ENCODE peak calls at places on chromosomes 13 and 19, in five cellular contexts. One of them, this sample, is unnamed.
A peak's percentile ranks its signal among the peaks of the same experiment; 100 is the strongest.

GRCh38 chr19:1860133-1860775 is 3.1 kb downstream of the KLF16 start:
- DNase-seq in AG04449: no peak
- DNase-seq in dorsolateral prefrontal cortex: no peak
- DNase-seq in IMR-90: peak; percentile 81
- DNase-seq in lower lobe of right lung: no peak
- DNase-seq in this sample: no peak

GRCh38 chr19:40908981-40909380 is 26.9 kb upstream of the CYP2A7 start:
- DNase-seq in IMR-90: no peak
- DNase-seq in dorsolateral prefrontal cortex: no peak
- DNase-seq in AG04449: no peak
- DNase-seq in lower lobe of right lung: no peak
- DNase-seq in this sample: no peak

GRCh38 chr19:8515317-8515716 is 1.4 kb upstream of the ZNF414 start:
- DNase-seq in lower lobe of right lung: peak; percentile 74
- DNase-seq in IMR-90: no peak
- DNase-seq in AG04449: no peak
- DNase-seq in dorsolateral prefrontal cortex: no peak
- DNase-seq in this sample: no peak

GRCh38 chr13:102591988-102592781 is 4.6 kb upstream of the TPP2 start:
- DNase-seq in dorsolateral prefrontal cortex: peak; percentile 80
- DNase-seq in lower lobe of right lung: peak; percentile 77
- DNase-seq in AG04449: no peak
- DNase-seq in IMR-90: peak; percentile 75
- DNase-seq in this sample: peak; percentile 69

GRCh38 chr19:32675720-32676185 is at the start of gene RGS9BP:
- DNase-seq in lower lobe of right lung: peak; percentile 90
- DNase-seq in dorsolateral prefrontal cortex: peak; percentile 81
- DNase-seq in IMR-90: peak; percentile 59
- DNase-seq in AG04449: no peak
- DNase-seq in this sample: peak; percentile 34

GRCh38 chr13:31598990-31599389 is 140.3 kb upstream of the RXFP2 start:
- DNase-seq in IMR-90: no peak
- DNase-seq in dorsolateral prefrontal cortex: no peak
- DNase-seq in AG04449: no peak
- DNase-seq in lower lobe of right lung: no peak
- DNase-seq in this sample: no peak

GRCh38 chr13:21058361-21058760 is 3.0 kb downstream of the LATS2 start:
- DNase-seq in lower lobe of right lung: no peak
- DNase-seq in IMR-90: no peak
- DNase-seq in dorsolateral prefrontal cortex: no peak
- DNase-seq in AG04449: no peak
- DNase-seq in this sample: no peak

GRCh38 chr19:29668746-29669609 is 3.7 kb downstream of the PLEKHF1 start:
- DNase-seq in dorsolateral prefrontal cortex: peak; percentile 36
- DNase-seq in AG04449: no peak
- DNase-seq in IMR-90: no peak
- DNase-seq in lower lobe of right lung: no peak
- DNase-seq in this sample: no peak

GRCh38 chr19:29320076-29320475 is 107.1 kb upstream of the UQCRFS1 start:
- DNase-seq in AG04449: no peak
- DNase-seq in lower lobe of right lung: no peak
- DNase-seq in dorsolateral prefrontal cortex: no peak
- DNase-seq in IMR-90: no peak
- DNase-seq in this sample: no peak

GRCh38 chr13:60286707-60287106 is 110.3 kb upstream of the TDRD3 start:
- DNase-seq in lower lobe of right lung: no peak
- DNase-seq in IMR-90: no peak
- DNase-seq in AG04449: no peak
- DNase-seq in dorsolateral prefrontal cortex: no peak
- DNase-seq in this sample: no peak

GRCh38 chr13:110298221-110298565 is 8.8 kb downstream of the COL4A1 start:
- DNase-seq in AG04449: no peak
- DNase-seq in dorsolateral prefrontal cortex: no peak
- DNase-seq in IMR-90: no peak
- DNase-seq in lower lobe of right lung: no peak
- DNase-seq in this sample: no peak

GRCh38 chr13:64029343-64030093 is 2613.9 kb upstream of the PCDH20 start:
- DNase-seq in AG04449: no peak
- DNase-seq in lower lobe of right lung: peak; percentile 50
- DNase-seq in IMR-90: no peak
- DNase-seq in dorsolateral prefrontal cortex: no peak
- DNase-seq in this sample: no peak

GRCh38 chr19:10142701-10143375 is 23.1 kb upstream of the EIF3G start:
- DNase-seq in IMR-90: no peak
- DNase-seq in lower lobe of right lung: peak; percentile 64
- DNase-seq in AG04449: no peak
- DNase-seq in dorsolateral prefrontal cortex: no peak
- DNase-seq in this sample: no peak

GRCh38 chr13:69970521-69970920 is 137.1 kb upstream of the ATXN8OS start:
- DNase-seq in lower lobe of right lung: no peak
- DNase-seq in AG04449: no peak
- DNase-seq in dorsolateral prefrontal cortex: no peak
- DNase-seq in IMR-90: no peak
- DNase-seq in this sample: no peak

DNA sequence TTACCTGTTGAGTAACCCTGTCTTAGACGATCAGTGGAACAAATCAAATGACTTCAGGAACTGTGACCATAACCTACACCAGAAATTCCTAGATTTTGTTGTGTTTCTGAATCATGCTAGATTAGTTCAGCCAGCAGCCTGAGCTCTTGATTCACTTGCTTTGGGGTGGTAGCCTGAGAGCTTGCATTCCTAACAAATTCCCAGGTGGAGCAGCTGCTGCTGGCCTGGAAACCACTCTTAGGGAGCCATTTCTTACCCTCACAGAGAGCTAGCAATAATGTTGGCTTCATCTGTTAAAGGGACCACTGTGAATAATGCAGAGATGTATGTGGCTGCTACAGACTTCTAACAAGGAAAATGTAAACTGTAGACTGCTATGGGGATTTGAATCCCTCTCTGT is 388.1 kb upstream of the PRR20A start:
- DNase-seq in AG04449: no peak
- DNase-seq in IMR-90: no peak
- DNase-seq in dorsolateral prefrontal cortex: no peak
- DNase-seq in lower lobe of right lung: no peak
- DNase-seq in this sample: no peak
- TF ChIP-seq CTCF in AG04449: no peak
- TF ChIP-seq CTCF in IMR-90: no peak
- TF ChIP-seq CTCF in dorsolateral prefrontal cortex: no peak
- TF ChIP-seq CTCF in lower lobe of right lung: no peak
- TF ChIP-seq CTCF in this sample: no peak

GRCh38 chr19:18306903-18307681 is 15.8 kb downstream of the LSM4 start:
- DNase-seq in lower lobe of right lung: no peak
- DNase-seq in AG04449: no peak
- DNase-seq in dorsolateral prefrontal cortex: peak; percentile 57
- DNase-seq in IMR-90: no peak
- DNase-seq in this sample: no peak
- TF ChIP-seq CTCF in lower lobe of right lung: peak; percentile 10
- TF ChIP-seq CTCF in AG04449: no peak
- TF ChIP-seq CTCF in dorsolateral prefrontal cortex: no peak
- TF ChIP-seq CTCF in IMR-90: no peak
- TF ChIP-seq CTCF in this sample: no peak

GRCh38 chr19:46668662-46669061 is 7.7 kb upstream of the DACT3 start:
- DNase-seq in dorsolateral prefrontal cortex: no peak
- DNase-seq in IMR-90: no peak
- DNase-seq in AG04449: no peak
- DNase-seq in lower lobe of right lung: no peak
- DNase-seq in this sample: no peak

GRCh38 chr19:46674416-46675178 is 13.6 kb upstream of the DACT3 start:
- DNase-seq in lower lobe of right lung: no peak
- DNase-seq in IMR-90: peak; percentile 7
- DNase-seq in dorsolateral prefrontal cortex: no peak
- DNase-seq in AG04449: no peak
- DNase-seq in this sample: no peak

GRCh38 chr19:46665072-46665471 is 4.1 kb upstream of the DACT3 start:
- DNase-seq in AG04449: no peak
- DNase-seq in lower lobe of right lung: no peak
- DNase-seq in dorsolateral prefrontal cortex: no peak
- DNase-seq in IMR-90: no peak
- DNase-seq in this sample: no peak

GRCh38 chr19:46670874-46671273 is 9.9 kb upstream of the DACT3 start:
- DNase-seq in AG04449: no peak
- DNase-seq in dorsolateral prefrontal cortex: no peak
- DNase-seq in IMR-90: peak; percentile 47
- DNase-seq in lower lobe of right lung: no peak
- DNase-seq in this sample: no peak
- TF ChIP-seq CTCF in AG04449: no peak
- TF ChIP-seq CTCF in dorsolateral prefrontal cortex: no peak
- TF ChIP-seq CTCF in IMR-90: no peak
- TF ChIP-seq CTCF in lower lobe of right lung: no peak
- TF ChIP-seq CTCF in this sample: no peak

GRCh38 chr13:45412274-45413049 is 5.7 kb downstream of the SLC25A30 start:
- DNase-seq in lower lobe of right lung: no peak
- DNase-seq in AG04449: no peak
- DNase-seq in IMR-90: peak; percentile 69
- DNase-seq in dorsolateral prefrontal cortex: no peak
- DNase-seq in this sample: no peak
- TF ChIP-seq CTCF in lower lobe of right lung: no peak
- TF ChIP-seq CTCF in AG04449: no peak
- TF ChIP-seq CTCF in IMR-90: no peak
- TF ChIP-seq CTCF in dorsolateral prefrontal cortex: no peak
- TF ChIP-seq CTCF in this sample: no peak

GRCh38 chr13:46146898-46147297 is 35.1 kb downstream of the LCP1 start:
- DNase-seq in dorsolateral prefrontal cortex: peak; percentile 55
- DNase-seq in IMR-90: no peak
- DNase-seq in lower lobe of right lung: no peak
- DNase-seq in AG04449: no peak
- DNase-seq in this sample: peak; percentile 26
- TF ChIP-seq CTCF in dorsolateral prefrontal cortex: peak; percentile 61
- TF ChIP-seq CTCF in IMR-90: no peak
- TF ChIP-seq CTCF in lower lobe of right lung: peak; percentile 18
- TF ChIP-seq CTCF in AG04449: peak; percentile 17
- TF ChIP-seq CTCF in this sample: peak; percentile 54

GRCh38 chr19:6313398-6313969 is 19.9 kb downstream of the ACER1 start:
- DNase-seq in AG04449: no peak
- DNase-seq in lower lobe of right lung: no peak
- DNase-seq in IMR-90: no peak
- DNase-seq in dorsolateral prefrontal cortex: no peak
- DNase-seq in this sample: no peak

DNA sequence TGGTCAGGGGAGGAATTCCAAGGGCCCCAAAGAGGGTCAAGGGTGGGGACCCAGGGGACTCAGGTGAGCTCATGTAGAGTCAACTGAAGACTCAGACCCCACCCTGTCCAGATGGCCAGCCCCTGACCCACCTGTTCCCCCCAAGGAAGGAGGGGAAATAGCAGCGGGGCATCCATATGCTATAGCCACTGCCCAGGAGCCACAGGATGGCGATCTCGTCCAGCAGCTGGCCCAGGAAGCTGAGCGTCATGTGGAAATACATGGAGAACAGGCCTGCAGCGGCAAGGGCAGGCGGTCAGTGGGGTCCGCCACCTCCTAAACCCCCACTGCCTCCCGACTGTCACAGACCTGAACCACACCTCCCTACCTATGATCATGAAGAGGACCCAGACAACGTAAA is 21.4 kb downstream of the ACER1 start:
- DNase-seq in lower lobe of right lung: no peak
- DNase-seq in dorsolateral prefrontal cortex: no peak
- DNase-seq in IMR-90: no peak
- DNase-seq in AG04449: no peak
- DNase-seq in this sample: no peak
- TF ChIP-seq CTCF in lower lobe of right lung: no peak
- TF ChIP-seq CTCF in dorsolateral prefrontal cortex: no peak
- TF ChIP-seq CTCF in IMR-90: no peak
- TF ChIP-seq CTCF in AG04449: no peak
- TF ChIP-seq CTCF in this sample: no peak

GRCh38 chr13:25062479-25062878 is 33.5 kb upstream of the PABPC3 start:
- DNase-seq in lower lobe of right lung: no peak
- DNase-seq in IMR-90: no peak
- DNase-seq in dorsolateral prefrontal cortex: no peak
- DNase-seq in AG04449: no peak
- DNase-seq in this sample: no peak
- TF ChIP-seq CTCF in lower lobe of right lung: no peak
- TF ChIP-seq CTCF in IMR-90: no peak
- TF ChIP-seq CTCF in dorsolateral prefrontal cortex: no peak
- TF ChIP-seq CTCF in AG04449: no peak
- TF ChIP-seq CTCF in this sample: no peak

DNA sequence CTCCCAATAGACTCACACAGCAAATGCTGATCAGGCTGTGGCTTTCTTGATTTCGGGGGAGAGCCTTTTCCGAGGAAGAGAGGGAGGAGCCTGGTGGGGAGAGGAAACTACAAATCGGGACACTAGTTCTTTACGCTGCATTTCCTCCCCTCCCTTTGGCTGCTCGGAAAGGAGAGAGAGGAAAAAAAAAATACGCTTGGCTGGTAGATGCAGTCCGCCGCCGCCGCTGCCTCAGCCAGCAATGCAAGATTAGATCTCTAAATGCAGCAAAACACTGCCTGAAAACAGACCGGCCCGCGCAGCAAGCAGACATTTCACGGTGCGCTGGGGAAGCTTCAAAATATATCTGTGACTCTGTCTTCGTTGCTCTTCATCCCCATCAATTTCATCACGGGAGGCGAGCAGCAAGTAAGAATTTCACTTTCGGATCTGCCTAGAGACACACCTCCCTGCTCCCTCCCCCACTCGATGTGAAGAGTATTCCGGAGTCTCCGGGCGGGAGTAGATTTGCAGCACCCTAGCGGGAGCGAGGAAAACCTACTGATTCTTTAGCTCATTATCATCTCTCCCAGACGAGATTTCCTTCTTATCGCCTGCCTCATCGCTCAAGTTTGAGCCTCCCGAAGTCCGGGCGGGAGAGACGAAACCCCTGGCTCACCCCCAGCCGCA is at the start of gene PCDH17:
- DNase-seq in dorsolateral prefrontal cortex: peak; percentile 66
- DNase-seq in lower lobe of right lung: no peak
- DNase-seq in AG04449: no peak
- DNase-seq in IMR-90: no peak
- DNase-seq in this sample: peak; percentile 24
- TF ChIP-seq CTCF in dorsolateral prefrontal cortex: no peak
- TF ChIP-seq CTCF in lower lobe of right lung: no peak
- TF ChIP-seq CTCF in AG04449: no peak
- TF ChIP-seq CTCF in IMR-90: no peak
- TF ChIP-seq CTCF in this sample: no peak

GRCh38 chr19:44499559-44499958 is 763 bp downstream of the ZNF180 start:
- DNase-seq in dorsolateral prefrontal cortex: no peak
- DNase-seq in IMR-90: no peak
- DNase-seq in lower lobe of right lung: no peak
- DNase-seq in AG04449: no peak
- DNase-seq in this sample: no peak
- TF ChIP-seq CTCF in dorsolateral prefrontal cortex: no peak
- TF ChIP-seq CTCF in IMR-90: no peak
- TF ChIP-seq CTCF in lower lobe of right lung: no peak
- TF ChIP-seq CTCF in AG04449: no peak
- TF ChIP-seq CTCF in this sample: no peak